ENCODE peak calls at places on chromosomes 1 and 21, in nine cellular contexts. C is PC-9; M is H9; Z is lung; T is aorta; A is small intestine; D is CD8-positive, alpha-beta T cell; E is suprapubic skin; R is PC-3. N is an unnamed sample.

GRCh38 chr21:43905726-43906455 is 40.9 kb downstream of the AGPAT3 start:
- DNase-seq in D (no peak), A (no peak), T (peak; percentile 12), E (peak; percentile 50), R (no peak), M (no peak), C (no peak), Z (no peak), N (no peak)

GRCh38 chr1:103056423-103056822 is 51.9 kb downstream of the COL11A1 start:
- DNase-seq in E (no peak), Z (no peak), A (no peak), R (no peak), C (no peak), T (no peak), M (no peak), D (no peak), N (no peak)

GRCh38 chr1:181604482-181604881 is 121.2 kb downstream of the CACNA1E start:
- DNase-seq in M (no peak), C (no peak), E (no peak), R (no peak), A (no peak), Z (no peak), T (no peak), D (no peak), N (no peak)

GRCh38 chr21:15005391-15005790 is 59.4 kb downstream of the NRIP1 start:
- DNase-seq in T (no peak), C (no peak), R (no peak), Z (no peak), D (no peak), A (no peak), E (no peak), M (peak; percentile 75), N (peak; percentile 47)

GRCh38 chr1:155607708-155608107 is 2.3 kb upstream of the MSTO1 start:
- DNase-seq in C (no peak), E (no peak), A (no peak), T (no peak), M (no peak), R (no peak), D (no peak), Z (no peak), N (no peak)

GRCh38 chr1:238485062-238485905 is 594.6 kb upstream of the ZP4 start:
- DNase-seq in A (no peak), T (no peak), D (no peak), M (peak; percentile 67), E (no peak), C (no peak), Z (no peak), R (peak; percentile 60), N (no peak)

GRCh38 chr21:37101384-37101783 is 28.3 kb downstream of the TTC3 start:
- DNase-seq in A (no peak), Z (no peak), D (no peak), C (no peak), T (no peak), M (no peak), R (peak; percentile 12), E (no peak), N (no peak)

GRCh38 chr1:243254233-243254926 is 701 bp downstream of the CEP170 start:
- DNase-seq in R (peak; percentile 71), E (peak; percentile 87), Z (peak; percentile 73), T (peak; percentile 85), C (peak; percentile 58), A (peak; percentile 47), M (peak; percentile 61), D (peak; percentile 16), N (peak; percentile 68)

GRCh38 chr21:38869946-38870345 is 64.2 kb downstream of the ETS2 start:
- DNase-seq in E (no peak), A (peak; percentile 20), T (no peak), M (no peak), C (no peak), D (no peak), R (no peak), Z (no peak), N (no peak)

GRCh38 chr1:67599085-67599484 is 85.9 kb upstream of the GADD45A start:
- DNase-seq in C (no peak), A (no peak), E (no peak), D (no peak), R (no peak), T (no peak), M (no peak), Z (no peak), N (peak; percentile 30)

GRCh38 chr1:101996830-101997485 is at the start of gene OLFM3:
- DNase-seq in M (peak; percentile 87), A (no peak), D (no peak), Z (no peak), C (no peak), R (no peak), E (no peak), T (no peak), N (no peak)

GRCh38 chr1:98201640-98202039 is 280.8 kb upstream of the DPYD start:
- DNase-seq in E (no peak), D (no peak), C (no peak), A (no peak), Z (no peak), T (no peak), M (no peak), R (no peak), N (no peak)

GRCh38 chr1:77833521-77834100 is 54.2 kb downstream of the MIGA1 start:
- DNase-seq in Z (no peak), D (no peak), T (no peak), M (no peak), R (no peak), C (no peak), A (no peak), E (no peak), N (no peak)

GRCh38 chr1:236907205-236907604 is 97.0 kb downstream of the MT1HL1 start:
- DNase-seq in M (no peak), T (no peak), C (no peak), A (no peak), D (no peak), Z (no peak), E (no peak), R (no peak), N (no peak)

GRCh38 chr1:89566761-89567174 is 42.1 kb downstream of the LRRC8B start:
- DNase-seq in A (peak; percentile 21), R (no peak), E (no peak), Z (no peak), D (no peak), C (no peak), M (no peak), T (peak; percentile 65), N (peak; percentile 65)

GRCh38 chr1:153612111-153612754 is 704 bp downstream of the S100A16 start:
- DNase-seq in A (peak; percentile 35), R (no peak), E (no peak), D (no peak), T (no peak), Z (no peak), C (no peak), M (no peak), N (no peak)
- H3K4me1 ChIP-seq in A (peaks cover 9% of the 10 kb centered on the region), R (peaks cover 77% of the 10 kb centered on the region), E (peaks cover 88% of the 10 kb centered on the region), D (no peaks in the 10 kb centered on the region), T (no peaks in the 10 kb centered on the region), Z (peaks cover 23% of the 10 kb centered on the region), C (peaks cover 74% of the 10 kb centered on the region), M (peaks cover 9% of the 10 kb centered on the region), N (peaks cover 58% of the 10 kb centered on the region)

GRCh38 chr1:83022206-83022605 is 976.7 kb downstream of the TTLL7 start:
- DNase-seq in C (no peak), M (no peak), A (peak; percentile 2), D (no peak), T (no peak), R (no peak), E (no peak), Z (no peak), N (no peak)

GRCh38 chr1:83011270-83011669 is 987.7 kb downstream of the TTLL7 start:
- DNase-seq in C (no peak), T (no peak), E (no peak), A (no peak), R (no peak), M (no peak), D (no peak), Z (no peak), N (no peak)

GRCh38 chr1:83017701-83018100 is 981.2 kb downstream of the TTLL7 start:
- DNase-seq in T (no peak), C (no peak), A (no peak), D (no peak), E (no peak), R (no peak), Z (no peak), M (no peak), N (no peak)

GRCh38 chr1:83015163-83015562 is 983.8 kb downstream of the TTLL7 start:
- DNase-seq in M (no peak), D (no peak), R (no peak), E (no peak), Z (no peak), A (no peak), C (no peak), T (no peak), N (no peak)

DNA sequence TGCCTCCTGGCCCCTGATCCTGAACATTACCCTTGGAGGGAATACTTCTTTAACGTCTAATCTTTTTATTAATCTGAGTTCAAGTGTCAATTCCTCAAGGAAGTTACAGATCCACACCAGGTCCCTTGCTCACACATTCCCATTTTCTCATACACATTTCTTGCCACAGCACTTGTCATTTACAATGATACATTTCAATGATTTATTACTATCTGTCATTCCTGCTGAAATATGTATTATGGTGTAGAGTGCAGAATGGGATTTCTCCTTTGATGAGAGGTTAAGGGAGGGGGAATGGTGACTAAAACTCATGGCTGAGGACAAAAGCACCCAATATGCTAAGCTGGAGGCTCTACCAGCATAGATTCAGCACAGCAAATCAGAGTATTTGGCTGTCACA is 982.6 kb downstream of the TTLL7 start:
- DNase-seq in T (no peak), Z (no peak), A (no peak), E (no peak), C (no peak), D (no peak), R (no peak), M (no peak), N (no peak)
- H3K9me3 ChIP-seq in T (no peaks in the 10 kb centered on the region), Z (no peaks in the 10 kb centered on the region), A (no peaks in the 10 kb centered on the region), E (no peaks in the 10 kb centered on the region), C (peaks cover 5% of the 10 kb centered on the region), D (no peaks in the 10 kb centered on the region), R (no peaks in the 10 kb centered on the region), M (peaks cover 13% of the 10 kb centered on the region), N (peaks cover 19% of the 10 kb centered on the region)

DNA sequence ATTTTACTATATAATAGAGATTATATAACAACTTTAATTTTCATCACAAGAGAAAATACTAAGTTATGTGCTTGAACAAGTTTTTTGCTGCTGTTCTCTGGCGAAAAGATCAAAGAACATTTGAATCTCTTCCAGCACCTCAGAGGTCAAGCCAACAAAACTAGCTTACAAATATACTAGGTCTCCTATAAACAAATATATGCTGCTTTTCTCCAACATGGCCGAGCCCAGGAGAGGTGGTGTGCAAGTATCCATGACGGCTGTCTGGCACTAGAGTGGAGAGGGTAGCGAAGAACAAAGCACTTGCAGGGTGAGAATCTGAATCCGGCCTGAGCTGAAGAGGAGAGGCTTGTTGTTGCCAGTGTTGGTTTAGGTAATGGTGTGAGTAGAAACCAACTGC is 7.5 kb upstream of the FMO3 start:
- DNase-seq in E (no peak), T (no peak), Z (no peak), C (no peak), R (no peak), M (no peak), D (no peak), A (no peak), N (no peak)
- H3K27ac ChIP-seq in E (no peak overlapping the region), T (no peak overlapping the region), Z (no peak overlapping the region), C (no peak overlapping the region), R (no peak overlapping the region), M (no peak overlapping the region), D (no peak overlapping the region), A (no peak overlapping the region), N (no peak overlapping the region)

DNA sequence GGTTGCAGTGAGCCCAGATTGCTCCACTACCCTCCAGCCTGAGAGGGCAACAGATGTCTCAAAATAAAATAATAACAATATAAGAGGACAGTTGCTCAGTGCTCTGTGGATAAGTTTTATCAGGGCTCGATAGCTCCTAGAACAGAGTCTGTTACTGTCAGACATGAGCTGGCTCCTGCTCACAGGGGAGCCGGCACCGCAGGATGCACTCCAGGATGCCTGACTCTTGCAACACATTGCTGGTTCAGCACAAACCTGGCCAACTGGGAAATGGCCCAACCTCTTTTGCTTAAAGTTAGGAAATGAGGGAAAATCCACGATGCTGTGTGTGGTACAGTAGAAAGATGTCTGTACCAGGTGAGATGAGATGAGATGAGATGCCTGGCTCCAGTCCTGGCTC is 5.8 kb upstream of the CTSE start:
- DNase-seq in M (no peak), T (no peak), C (no peak), E (no peak), D (no peak), R (peak; percentile 28), Z (peak; percentile 75), A (no peak), N (no peak)
- H3K4me1 ChIP-seq in M (no peaks in the 10 kb centered on the region), T (no peaks in the 10 kb centered on the region), C (peaks cover 5% of the 10 kb centered on the region), E (peaks cover 21% of the 10 kb centered on the region), D (no peaks in the 10 kb centered on the region), R (peaks cover 8% of the 10 kb centered on the region), Z (no peaks in the 10 kb centered on the region), A (no peaks in the 10 kb centered on the region), N (no peaks in the 10 kb centered on the region)